ENCODE peak calls at places on chromosomes 4 and X, in eight cellular contexts. W is AG20443; N is HL-60; M is GM23338; T is sigmoid colon; S is activated naive CD8-positive, alpha-beta T cell treated with anti-CD3 and anti-CD28 coated beads, Interleukin-2, amount 50 U/mL, for 24 hours; Y is EL; G is GM06990. J is an unnamed sample.

GRCh38 chr4:29276150-29276549 is 1444.0 kb upstream of the PCDH7 start:
- DNase-seq in W (no peak), N (no peak), M (no peak), T (no peak), S (no peak), Y (no peak), G (no peak), J (no peak)

GRCh38 chr4:14592950-14593349 is 409.3 kb upstream of the CPEB2 start:
- DNase-seq in W (no peak), N (no peak), M (no peak), T (no peak), S (no peak), Y (peak), G (no peak), J (no peak)

GRCh38 chr4:66574145-66574978 is 904.1 kb upstream of the EPHA5 start:
- DNase-seq in W (no peak), N (no peak), M (peak), T (no peak), S (no peak), Y (peak), G (no peak), J (no peak)

GRCh38 chrX:132199941-132200340 is 19.3 kb downstream of the RAP2C start:
- DNase-seq in W (no peak), N (no peak), M (no peak), T (no peak), S (no peak), Y (peak), G (no peak), J (no peak)

GRCh38 chr4:122328893-122329292 is 49.9 kb upstream of the ADAD1 start:
- DNase-seq in W (no peak), N (no peak), M (no peak), T (no peak), S (no peak), Y (no peak), G (no peak), J (no peak)

GRCh38 chr4:123869517-123870282 is 473.1 kb downstream of the SPRY1 start:
- DNase-seq in W (no peak), N (no peak), M (no peak), T (peak), S (no peak), Y (no peak), G (no peak), J (no peak)

GRCh38 chr4:126215759-126216158 is 901.0 kb downstream of the FAT4 start:
- DNase-seq in W (no peak), N (no peak), M (no peak), T (no peak), S (no peak), Y (no peak), G (no peak), J (no peak)

GRCh38 chr4:25146076-25146475 is 14.2 kb downstream of the SEPSECS start:
- DNase-seq in W (no peak), N (no peak), M (no peak), T (no peak), S (no peak), Y (no peak), G (no peak), J (no peak)

GRCh38 chr4:89258506-89258905 is 49.1 kb downstream of the GPRIN3 start:
- DNase-seq in W (no peak), N (no peak), M (peak), T (no peak), S (no peak), Y (no peak), G (no peak), J (peak)

GRCh38 chr4:95409127-95409526 is 139.6 kb downstream of the UNC5C start:
- DNase-seq in W (no peak), N (no peak), M (no peak), T (no peak), S (no peak), Y (no peak), G (no peak), J (no peak)

GRCh38 chr4:39814403-39815185 is 116.7 kb downstream of the UBE2K start:
- DNase-seq in W (no peak), N (no peak), M (no peak), T (no peak), S (peak), Y (peak), G (peak), J (peak)

GRCh38 chr4:47031713-47032404 is 492 bp downstream of the GABRB1 start:
- DNase-seq in W (no peak), N (peak), M (no peak), T (no peak), S (no peak), Y (no peak), G (peak), J (peak)

GRCh38 chr4:56062527-56062926 is 113.8 kb downstream of the CEP135 start:
- DNase-seq in W (no peak), N (no peak), M (no peak), T (no peak), S (no peak), Y (no peak), G (no peak), J (no peak)

GRCh38 chr4:147479817-147480216 is 1.1 kb upstream of the EDNRA start:
- DNase-seq in W (peak), N (no peak), M (no peak), T (no peak), S (no peak), Y (no peak), G (no peak), J (no peak)

GRCh38 chr4:60683953-60684352 is 516.2 kb upstream of the ADGRL3 start:
- DNase-seq in W (peak), N (no peak), M (no peak), T (no peak), S (no peak), Y (peak), G (no peak), J (no peak)

GRCh38 chrX:110322603-110323002 is 4.7 kb upstream of the AMMECR1 start:
- DNase-seq in W (peak), N (no peak), M (no peak), T (no peak), S (no peak), Y (peak), G (no peak), J (no peak)

GRCh38 chrX:33855251-33855650 is 276.9 kb downstream of the FAM47A start:
- DNase-seq in W (no peak), N (no peak), M (peak), T (no peak), S (no peak), Y (no peak), G (no peak), J (peak)

GRCh38 chr4:36324808-36325207 is 43.4 kb downstream of the DTHD1 start:
- DNase-seq in W (no peak), N (no peak), M (no peak), T (no peak), S (no peak), Y (no peak), G (no peak), J (no peak)

GRCh38 chr4:2746891-2747695 is 9.0 kb downstream of the TNIP2 start:
- DNase-seq in W (no peak), N (no peak), M (no peak), T (no peak), S (no peak), Y (no peak), G (no peak), J (no peak)

GRCh38 chr4:183936574-183937335 is 31.6 kb downstream of the STOX2 start:
- DNase-seq in W (no peak), N (peak), M (no peak), T (no peak), S (no peak), Y (no peak), G (no peak), J (no peak)

GRCh38 chr4:66202870-66203269 is 532.6 kb upstream of the EPHA5 start:
- DNase-seq in W (no peak), N (no peak), M (no peak), T (no peak), S (no peak), Y (no peak), G (no peak), J (no peak)

GRCh38 chrX:154027003-154027402 is 7.3 kb upstream of the IRAK1 start:
- DNase-seq in W (no peak), N (no peak), M (no peak), T (no peak), S (no peak), Y (no peak), G (no peak), J (no peak)

GRCh38 chr4:1535926-1536578 is 129.8 kb upstream of the NKX1-1 start:
- DNase-seq in W (no peak), N (no peak), M (no peak), T (no peak), S (no peak), Y (no peak), G (no peak), J (no peak)

GRCh38 chr4:102454278-102454677 is 46.9 kb upstream of the NFKB1 start:
- DNase-seq in W (no peak), N (peak), M (no peak), T (no peak), S (no peak), Y (no peak), G (no peak), J (no peak)